ENCODE peak calls at places on chromosomes 1 and 21, in six cellular contexts. C, W, N, P, Y and U are unnamed samples.

GRCh38 chr1:230043102-230043501 is 23.9 kb upstream of the GALNT2 start:
- DNase-seq in P (no peak), N (no peak), W (no peak), C (no peak), Y (no peak), U (no peak)

GRCh38 chr1:183346276-183346732 is 71.9 kb downstream of the NMNAT2 start:
- DNase-seq in W (no peak), Y (no peak), P (no peak), N (no peak), C (no peak), U (no peak)

GRCh38 chr1:117067528-117068370 is 7.6 kb downstream of the TTF2 start:
- DNase-seq in N (peak), Y (no peak), W (no peak), C (peak), P (no peak), U (peak)

GRCh38 chr1:238677567-238677966 is 708.8 kb upstream of the CHRM3 start:
- DNase-seq in Y (no peak), C (no peak), P (no peak), W (no peak), N (no peak), U (no peak)

GRCh38 chr1:33429846-33430750 is 797 bp downstream of the PHC2 start:
- DNase-seq in N (no peak), C (no peak), Y (peak), W (no peak), P (peak), U (no peak)

GRCh38 chr1:64543831-64544230 is 73.9 kb downstream of the CACHD1 start:
- DNase-seq in W (no peak), Y (no peak), N (no peak), C (no peak), P (no peak), U (no peak)

GRCh38 chr1:1307261-1307907 is 346 bp downstream of the ACAP3 start:
- DNase-seq in C (no peak), P (no peak), Y (no peak), N (no peak), W (no peak), U (no peak)

GRCh38 chr1:5937373-5937857 is 54.8 kb downstream of the NPHP4 start:
- DNase-seq in Y (no peak), N (no peak), P (peak), C (no peak), W (no peak), U (no peak)

GRCh38 chr1:2448098-2448445 is 28.0 kb upstream of the PLCH2 start:
- DNase-seq in P (no peak), N (no peak), W (no peak), Y (no peak), C (no peak), U (no peak)

GRCh38 chr21:46097826-46098286 is at the start of gene COL6A2:
- DNase-seq in N (no peak), P (peak), C (no peak), W (no peak), Y (peak), U (peak)

GRCh38 chr21:34592120-34592561 is 22.8 kb downstream of the RCAN1 start:
- DNase-seq in W (no peak), P (no peak), C (no peak), N (no peak), Y (no peak), U (no peak)

GRCh38 chr1:181397841-181398240 is 85.5 kb upstream of the CACNA1E start:
- DNase-seq in W (no peak), Y (no peak), N (no peak), C (no peak), P (no peak), U (no peak)

GRCh38 chr21:44489962-44490361 is 34.7 kb downstream of the LRRC3 start:
- DNase-seq in N (no peak), Y (no peak), C (no peak), W (no peak), P (no peak), U (no peak)

GRCh38 chr1:206769331-206769731 is 1.2 kb upstream of the IL19 start:
- DNase-seq in P (peak), N (no peak), C (no peak), Y (no peak), W (no peak), U (no peak)